ENCODE peak calls at places on chromosomes 4 and X, in four cellular contexts. One of them, this sample, is unnamed.

GRCh38 chr4:1342003-1342402 is 5.0 kb upstream of the UVSSA start:
- DNase-seq in K562: no peak
- DNase-seq in GM12891: no peak
- DNase-seq in GM12878: no peak
- DNase-seq in this sample: no peak

GRCh38 chr4:188941524-188942109 is 802.4 kb downstream of the TRIML1 start:
- DNase-seq in GM12891: no peak
- DNase-seq in K562: no peak
- DNase-seq in GM12878: no peak
- DNase-seq in this sample: no peak

GRCh38 chrX:130552444-130553073 is 150.8 kb downstream of the RBMX2 start:
- DNase-seq in K562: no peak
- DNase-seq in GM12891: no peak
- DNase-seq in GM12878: no peak
- DNase-seq in this sample: no peak

GRCh38 chr4:38983756-38984647 is 48.2 kb downstream of the TMEM156 start:
- DNase-seq in GM12891: no peak
- DNase-seq in GM12878: no peak
- DNase-seq in K562: no peak
- DNase-seq in this sample: no peak

GRCh38 chrX:101258260-101258581 is 32.9 kb downstream of the TAF7L start:
- DNase-seq in GM12878: no peak
- DNase-seq in K562: no peak
- DNase-seq in GM12891: no peak
- DNase-seq in this sample: no peak

GRCh38 chr4:89558147-89558546 is 250.5 kb upstream of the GPRIN3 start:
- DNase-seq in GM12891: no peak
- DNase-seq in GM12878: no peak
- DNase-seq in K562: no peak
- DNase-seq in this sample: no peak

GRCh38 chr4:27005512-27006246 is 145.0 kb downstream of the STIM2 start:
- DNase-seq in K562: no peak
- DNase-seq in GM12891: no peak
- DNase-seq in GM12878: no peak
- DNase-seq in this sample: peak; percentile 13

GRCh38 chr4:153211986-153212720 is 7.9 kb downstream of the TRIM2 start:
- DNase-seq in K562: no peak
- DNase-seq in GM12878: no peak
- DNase-seq in GM12891: no peak
- DNase-seq in this sample: no peak

GRCh38 chrX:150731795-150732194 is 38.6 kb downstream of the MTMR1 start:
- DNase-seq in GM12891: no peak
- DNase-seq in K562: no peak
- DNase-seq in GM12878: no peak
- DNase-seq in this sample: peak; percentile 52

GRCh38 chr4:136900706-136901105 is 631.6 kb downstream of the PCDH18 start:
- DNase-seq in K562: no peak
- DNase-seq in GM12878: no peak
- DNase-seq in GM12891: no peak
- DNase-seq in this sample: no peak

GRCh38 chr4:85724801-85725548 is 250.0 kb downstream of the ARHGAP24 start:
- DNase-seq in GM12891: no peak
- DNase-seq in GM12878: no peak
- DNase-seq in K562: no peak
- DNase-seq in this sample: peak; percentile 41

GRCh38 chr4:7156273-7157139 is 35.8 kb upstream of the SORCS2 start:
- DNase-seq in GM12878: no peak
- DNase-seq in K562: no peak
- DNase-seq in GM12891: no peak
- DNase-seq in this sample: no peak
- TF ChIP-seq SPI1 in GM12878: no peak
- TF ChIP-seq SPI1 in K562: peak; percentile 56
- TF ChIP-seq SPI1 in GM12891: no peak
- TF ChIP-seq SPI1 in this sample: no peak

GRCh38 chr4:45079616-45080015 is 353.3 kb upstream of the GNPDA2 start:
- DNase-seq in GM12891: no peak
- DNase-seq in GM12878: no peak
- DNase-seq in K562: no peak
- DNase-seq in this sample: no peak
- TF ChIP-seq SPI1 in GM12891: no peak
- TF ChIP-seq SPI1 in GM12878: no peak
- TF ChIP-seq SPI1 in K562: no peak
- TF ChIP-seq SPI1 in this sample: no peak

DNA sequence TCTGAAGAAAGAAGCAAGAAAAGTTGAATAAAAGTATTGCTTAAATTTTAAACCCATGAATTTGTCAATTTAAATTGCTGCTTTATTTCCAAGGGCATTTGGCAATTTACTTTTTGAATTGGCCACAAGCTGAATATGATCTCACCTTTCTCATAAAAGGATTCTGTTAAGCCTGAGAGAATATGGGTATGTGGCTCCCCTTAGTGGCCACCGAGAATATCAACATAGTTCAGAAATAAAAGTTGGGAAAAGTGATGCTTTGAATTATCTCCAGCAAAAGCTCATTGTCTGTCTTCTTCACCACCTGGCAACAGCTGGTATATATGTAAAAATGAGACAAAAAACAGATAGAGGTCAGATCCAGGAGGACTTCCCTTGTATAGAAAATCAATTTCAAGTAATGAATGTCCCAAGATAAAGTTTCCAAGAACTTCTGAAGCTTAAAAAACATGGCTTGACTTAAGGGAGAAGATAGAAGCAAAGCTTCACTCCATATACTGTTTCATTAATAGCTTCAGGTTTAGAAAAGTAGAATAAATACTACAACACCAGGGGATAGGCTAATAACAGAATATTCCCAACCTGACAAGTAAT is 290.7 kb upstream of the FAM241A start:
- DNase-seq in GM12891: no peak
- DNase-seq in GM12878: no peak
- DNase-seq in K562: peak; percentile 8
- DNase-seq in this sample: peak; percentile 14
- TF ChIP-seq SPI1 in GM12891: no peak
- TF ChIP-seq SPI1 in GM12878: no peak
- TF ChIP-seq SPI1 in K562: no peak
- TF ChIP-seq SPI1 in this sample: no peak

DNA sequence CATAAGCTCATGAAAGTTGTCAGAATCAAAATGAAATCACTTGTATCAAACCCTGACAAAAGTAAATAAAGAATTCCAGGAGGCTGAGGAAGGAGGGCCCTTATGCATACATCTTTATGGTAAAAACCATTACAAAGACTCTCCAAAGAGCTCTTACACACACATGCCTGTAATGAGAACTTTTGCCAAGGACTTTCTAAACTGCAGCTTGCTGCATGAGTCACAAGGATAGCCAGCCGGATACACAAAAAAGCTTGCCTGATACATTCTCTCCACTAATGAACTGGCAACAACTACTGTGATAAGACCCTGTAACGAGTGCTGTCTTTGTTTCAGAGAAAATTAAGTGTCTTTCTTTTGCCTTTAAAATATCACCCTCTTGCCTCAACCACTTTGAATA is 618.1 kb downstream of the PPP4R3C start:
- DNase-seq in GM12891: no peak
- DNase-seq in GM12878: no peak
- DNase-seq in K562: no peak
- DNase-seq in this sample: no peak
- TF ChIP-seq SPI1 in GM12891: no peak
- TF ChIP-seq SPI1 in GM12878: no peak
- TF ChIP-seq SPI1 in K562: no peak
- TF ChIP-seq SPI1 in this sample: no peak

DNA sequence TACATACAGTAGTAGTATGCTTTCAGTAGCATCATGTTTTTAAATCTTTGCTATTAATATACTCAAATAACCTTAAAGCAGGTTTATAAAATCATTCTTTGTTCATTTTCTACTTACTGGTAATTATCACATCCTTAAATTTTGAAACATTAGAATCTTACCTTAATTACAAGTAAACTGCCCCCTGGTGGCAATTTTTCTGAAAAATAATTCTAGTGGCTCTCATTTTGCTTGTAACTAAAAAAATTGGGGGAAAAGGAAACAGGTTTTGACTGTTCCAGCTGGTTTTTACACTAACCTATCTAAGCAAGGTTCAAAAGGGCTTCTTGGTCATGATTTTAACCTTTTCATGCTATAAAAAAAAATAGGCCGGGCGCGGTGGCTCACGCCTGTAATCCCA is 18.5 kb upstream of the DCAF4L1 start:
- DNase-seq in K562: no peak
- DNase-seq in GM12891: no peak
- DNase-seq in GM12878: no peak
- DNase-seq in this sample: no peak
- TF ChIP-seq SPI1 in K562: no peak
- TF ChIP-seq SPI1 in GM12891: no peak
- TF ChIP-seq SPI1 in GM12878: no peak
- TF ChIP-seq SPI1 in this sample: no peak

This sample was measured in HL-60.